ENCODE peak calls at places on chromosomes 6 and 20, in nine cellular contexts. T, K, A, O, D, J, F, C and Q are unnamed samples. For H3K4me1, the result is how much of the 10 kb centered on the place peaks cover.

GRCh38 chr6:37555040-37555781 is 55.5 kb upstream of the CCDC167 start:
- DNase-seq in T (no peak), K (no peak), A (no peak), O (no peak), D (no peak), J (no peak), F (no peak), C (no peak), Q (no peak)

GRCh38 chr20:5095454-5095853 is 24.3 kb downstream of the PCNA start:
- DNase-seq in T (no peak), K (no peak), A (no peak), O (no peak), D (no peak), J (peak), F (no peak), C (no peak), Q (no peak)

GRCh38 chr20:32481311-32482103 is 103.6 kb downstream of the NOL4L start:
- DNase-seq in T (peak), K (no peak), A (peak), O (no peak), D (no peak), J (no peak), F (no peak), C (peak), Q (no peak)

GRCh38 chr20:50617022-50617421 is 74.3 kb downstream of the RIPOR3 start:
- DNase-seq in T (no peak), K (no peak), A (no peak), O (no peak), D (no peak), J (no peak), F (no peak), C (no peak), Q (no peak)

GRCh38 chr6:158879180-158879579 is 60.0 kb upstream of the EZR start:
- DNase-seq in T (no peak), K (no peak), A (peak), O (no peak), D (no peak), J (no peak), F (no peak), C (peak), Q (no peak)

GRCh38 chr20:61929971-61930666 is 135.6 kb downstream of the TAF4 start:
- DNase-seq in T (peak), K (no peak), A (no peak), O (no peak), D (no peak), J (no peak), F (no peak), C (no peak), Q (no peak)

GRCh38 chr6:118284736-118285360 is 263.2 kb upstream of the PLN start:
- DNase-seq in T (no peak), K (no peak), A (peak), O (no peak), D (no peak), J (no peak), F (no peak), C (no peak), Q (no peak)

GRCh38 chr20:2865630-2866029 is 7.7 kb upstream of the PTPRA start:
- DNase-seq in T (no peak), K (peak), A (no peak), O (no peak), D (no peak), J (no peak), F (no peak), C (no peak), Q (no peak)

GRCh38 chr6:3282461-3283236 is 23.9 kb downstream of the PSMG4 start:
- DNase-seq in T (peak), K (no peak), A (no peak), O (no peak), D (no peak), J (no peak), F (no peak), C (no peak), Q (no peak)

GRCh38 chr20:32019156-32019510 is 8.9 kb downstream of the CCM2L start:
- DNase-seq in T (peak), K (no peak), A (no peak), O (no peak), D (no peak), J (no peak), F (no peak), C (peak), Q (no peak)

GRCh38 chr6:144123836-144124235 is 26.5 kb upstream of the STX11 start:
- DNase-seq in T (no peak), K (no peak), A (no peak), O (no peak), D (no peak), J (no peak), F (no peak), C (no peak), Q (no peak)

GRCh38 chr6:116011520-116011919 is 49.2 kb downstream of the FRK start:
- DNase-seq in T (no peak), K (no peak), A (no peak), O (no peak), D (no peak), J (no peak), F (no peak), C (no peak), Q (no peak)

GRCh38 chr20:44738779-44739477 is 6.7 kb upstream of the KCNK15 start:
- DNase-seq in T (no peak), K (no peak), A (peak), O (peak), D (peak), J (peak), F (no peak), C (peak), Q (no peak)

GRCh38 chr6:70734979-70735378 is 67.3 kb downstream of the SMAP1 start:
- DNase-seq in T (no peak), K (no peak), A (no peak), O (no peak), D (no peak), J (no peak), F (no peak), C (no peak), Q (no peak)

GRCh38 chr20:59141818-59142581 is 21.6 kb upstream of the ZNF831 start:
- DNase-seq in T (no peak), K (no peak), A (peak), O (no peak), D (peak), J (no peak), F (no peak), C (no peak), Q (no peak)

GRCh38 chr20:49518576-49518975 is 36.1 kb upstream of the KCNB1 start:
- DNase-seq in T (peak), K (no peak), A (no peak), O (no peak), D (no peak), J (no peak), F (no peak), C (no peak), Q (no peak)

GRCh38 chr20:3210346-3210745 is 1.0 kb downstream of the ITPA start:
- DNase-seq in T (no peak), K (no peak), A (no peak), O (no peak), D (no peak), J (no peak), F (no peak), C (no peak), Q (no peak)

GRCh38 chr20:56974499-56975250 is 291.8 kb downstream of the BMP7 start:
- DNase-seq in T (no peak), K (no peak), A (peak), O (no peak), D (peak), J (peak), F (no peak), C (peak), Q (peak)

GRCh38 chr6:160275511-160276003 is 16.9 kb upstream of the SLC22A2 start:
- DNase-seq in T (no peak), K (no peak), A (no peak), O (no peak), D (no peak), J (no peak), F (peak), C (no peak), Q (no peak)

GRCh38 chr20:62548483-62548882 is 72.7 kb upstream of the GATA5 start:
- DNase-seq in T (no peak), K (no peak), A (no peak), O (no peak), D (no peak), J (no peak), F (no peak), C (no peak), Q (no peak)

GRCh38 chr20:25619514-25619913 is 4.3 kb downstream of the NANP start:
- DNase-seq in T (no peak), K (no peak), A (no peak), O (no peak), D (no peak), J (no peak), F (no peak), C (no peak), Q (no peak)

GRCh38 chr20:53677447-53678314 is 84.0 kb upstream of the ZNF217 start:
- DNase-seq in T (no peak), K (no peak), A (peak), O (no peak), D (peak), J (no peak), F (no peak), C (peak), Q (no peak)

GRCh38 chr6:81450180-81450579 is 302.3 kb downstream of the TENT5A start:
- DNase-seq in T (no peak), K (no peak), A (no peak), O (no peak), D (peak), J (peak), F (no peak), C (no peak), Q (no peak)

GRCh38 chr6:134750669-134751068 is 199.2 kb downstream of the ALDH8A1 start:
- DNase-seq in T (no peak), K (no peak), A (no peak), O (no peak), D (peak), J (no peak), F (no peak), C (no peak), Q (peak)

GRCh38 chr6:125729983-125730382 is 19.4 kb upstream of the HEY2 start:
- DNase-seq in T (no peak), K (no peak), A (no peak), O (no peak), D (no peak), J (no peak), F (no peak), C (no peak), Q (no peak)

GRCh38 chr6:125728739-125729138 is 20.7 kb upstream of the HEY2 start:
- DNase-seq in T (no peak), K (no peak), A (peak), O (no peak), D (no peak), J (no peak), F (no peak), C (no peak), Q (no peak)

GRCh38 chr6:125732398-125732797 is 17.0 kb upstream of the HEY2 start:
- DNase-seq in T (no peak), K (no peak), A (no peak), O (no peak), D (peak), J (no peak), F (no peak), C (no peak), Q (no peak)

GRCh38 chr6:125738276-125738675 is 11.2 kb upstream of the HEY2 start:
- DNase-seq in T (no peak), K (no peak), A (no peak), O (no peak), D (no peak), J (no peak), F (no peak), C (no peak), Q (no peak)

GRCh38 chr6:125733516-125734300 is 15.7 kb upstream of the HEY2 start:
- DNase-seq in T (no peak), K (no peak), A (no peak), O (no peak), D (no peak), J (no peak), F (no peak), C (no peak), Q (no peak)
- H3K27ac ChIP-seq in T (no peak), K (no peak), A (no peak), O (no peak), D (no peak), J (no peak), F (no peak), C (no peak), Q (no peak)

DNA sequence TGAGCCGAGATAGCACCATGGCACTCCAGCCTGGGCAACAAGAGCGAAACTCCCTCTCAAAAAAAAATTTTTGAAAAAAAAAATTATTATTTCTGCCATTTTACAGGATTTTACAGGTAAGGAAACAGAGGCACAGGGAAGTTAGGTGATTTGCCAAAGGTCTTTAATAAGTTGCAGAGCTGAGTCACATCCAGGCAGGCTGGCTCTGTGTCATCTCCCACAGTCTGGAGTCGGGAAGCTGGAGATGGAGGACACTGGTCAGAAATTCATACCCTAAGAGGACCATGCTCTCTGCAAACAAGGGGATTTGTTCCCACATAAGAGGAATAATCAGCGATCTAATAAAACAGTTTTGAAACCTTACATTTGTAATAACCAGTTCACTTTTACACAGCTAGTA is 24.1 kb downstream of the HECA start:
- DNase-seq in T (no peak), K (no peak), A (no peak), O (no peak), D (no peak), J (no peak), F (no peak), C (no peak), Q (no peak)
- H3K4me1 ChIP-seq in T (under half), K (half or more), A (under half), O (under half), D (under half), J (under half), F (under half), C (under half), Q (under half)

DNA sequence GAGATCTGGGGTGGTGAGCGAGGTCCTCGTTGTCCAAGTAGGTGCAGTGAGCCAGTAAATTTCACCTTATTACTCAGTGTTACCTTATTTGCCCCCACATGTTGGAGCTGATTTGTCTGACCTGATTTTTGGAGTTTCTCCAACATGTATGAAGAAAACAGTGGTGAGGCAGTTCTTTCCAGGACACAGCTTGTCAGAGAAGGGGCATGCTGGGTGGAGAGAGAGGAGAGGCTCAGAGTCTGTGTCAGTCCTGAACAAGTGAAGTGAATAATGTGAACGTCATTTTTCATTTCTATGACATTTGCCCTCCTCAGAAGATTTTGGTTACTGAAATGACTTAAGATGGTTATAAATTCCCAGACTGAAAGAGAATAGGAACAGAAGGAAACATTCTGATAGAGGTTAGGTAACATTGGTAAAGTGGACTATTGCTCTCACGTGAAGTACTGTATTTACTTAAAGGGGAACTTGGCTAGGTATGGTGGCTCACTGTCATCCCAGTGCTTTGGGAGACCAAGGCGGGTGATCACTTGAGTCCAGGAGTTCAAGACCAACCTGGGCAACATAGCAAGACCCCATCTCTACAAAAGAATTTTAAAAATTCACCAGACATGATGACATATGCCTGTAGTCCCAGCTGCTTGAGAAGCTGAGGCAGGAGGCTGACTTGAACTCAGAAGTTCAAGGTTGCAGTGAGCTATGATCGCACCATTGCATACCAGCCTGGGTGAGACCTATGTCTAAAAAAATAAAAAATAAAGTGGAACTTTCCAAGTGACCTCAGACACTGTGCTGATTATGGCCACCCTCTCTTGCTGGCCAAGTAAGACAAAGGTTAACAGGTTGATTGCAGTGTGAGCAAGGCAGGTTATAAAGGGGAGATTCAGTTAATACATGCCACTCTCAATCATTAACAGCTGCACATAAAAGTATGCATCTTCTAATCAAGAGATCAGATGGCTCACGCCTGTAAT is 184.3 kb downstream of the EDN1 start:
- DNase-seq in T (no peak), K (no peak), A (peak), O (no peak), D (no peak), J (peak), F (no peak), C (no peak), Q (no peak)
- H3K27ac ChIP-seq in T (peak), K (no peak), A (no peak), O (peak), D (no peak), J (peak), F (no peak), C (no peak), Q (no peak)

GRCh38 chr6:121884056-121884455 is 448.6 kb downstream of the GJA1 start:
- DNase-seq in T (no peak), K (no peak), A (no peak), O (no peak), D (no peak), J (no peak), F (no peak), C (no peak), Q (no peak)
- H3K4me1 ChIP-seq in T (under half), K (under half), A (under half), O (under half), D (under half), J (under half), F (under half), C (under half), Q (under half)

GRCh38 chr6:139533166-139533565 is 158.7 kb upstream of the CITED2 start:
- DNase-seq in T (no peak), K (no peak), A (no peak), O (no peak), D (no peak), J (no peak), F (no peak), C (no peak), Q (no peak)
- H3K27ac ChIP-seq in T (no peak), K (no peak), A (peak), O (peak), D (peak), J (no peak), F (no peak), C (no peak), Q (peak)

GRCh38 chr6:41675176-41675767 is 37.0 kb downstream of the MDFI start:
- DNase-seq in T (peak), K (no peak), A (no peak), O (no peak), D (no peak), J (no peak), F (no peak), C (no peak), Q (no peak)
- H3K4me1 ChIP-seq in T (under half), K (under half), A (under half), O (under half), D (under half), J (under half), F (under half), C (under half), Q (under half)

DNA sequence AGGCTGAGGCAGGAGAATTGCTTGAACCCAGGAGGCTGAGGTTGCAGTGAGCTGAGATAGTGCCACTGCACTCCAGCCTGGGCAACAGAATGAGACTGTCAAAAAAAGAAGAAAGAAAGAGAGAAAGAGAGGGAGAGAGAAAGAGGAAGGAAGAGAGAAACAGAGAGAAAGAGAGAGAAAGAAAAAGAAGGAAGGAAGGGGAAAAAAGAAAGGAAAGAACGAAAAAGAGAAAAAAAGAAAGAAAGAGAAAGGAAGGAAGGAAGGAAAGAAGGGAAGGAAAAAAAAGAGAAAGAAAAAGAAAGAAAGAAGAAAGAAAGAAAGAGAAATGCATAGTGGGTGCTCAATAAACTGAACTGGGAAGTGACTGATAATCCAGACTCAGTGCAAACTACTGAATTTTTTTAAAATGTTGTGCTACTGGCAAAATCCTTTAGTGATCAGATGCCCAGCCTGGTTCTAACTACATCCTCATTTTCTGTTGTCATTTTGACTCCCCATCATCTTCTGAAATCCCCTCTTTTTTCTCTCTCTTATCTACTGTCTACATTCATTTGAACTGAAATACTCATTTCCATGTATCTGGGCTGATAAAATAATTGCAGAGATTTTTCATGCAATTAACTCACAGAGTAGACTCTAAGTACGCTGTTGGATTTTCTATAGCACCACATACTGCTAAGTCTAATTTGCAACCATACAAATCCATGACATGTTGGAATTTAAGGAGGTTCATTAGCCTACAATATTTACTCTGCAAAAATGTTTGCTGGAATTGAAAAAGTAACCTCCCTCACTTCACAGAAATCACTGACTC is 85.3 kb upstream of the HIVEP1 start:
- DNase-seq in T (no peak), K (no peak), A (no peak), O (no peak), D (no peak), J (no peak), F (no peak), C (no peak), Q (no peak)
- H3K27ac ChIP-seq in T (no peak), K (no peak), A (no peak), O (no peak), D (no peak), J (no peak), F (no peak), C (no peak), Q (no peak)

DNA sequence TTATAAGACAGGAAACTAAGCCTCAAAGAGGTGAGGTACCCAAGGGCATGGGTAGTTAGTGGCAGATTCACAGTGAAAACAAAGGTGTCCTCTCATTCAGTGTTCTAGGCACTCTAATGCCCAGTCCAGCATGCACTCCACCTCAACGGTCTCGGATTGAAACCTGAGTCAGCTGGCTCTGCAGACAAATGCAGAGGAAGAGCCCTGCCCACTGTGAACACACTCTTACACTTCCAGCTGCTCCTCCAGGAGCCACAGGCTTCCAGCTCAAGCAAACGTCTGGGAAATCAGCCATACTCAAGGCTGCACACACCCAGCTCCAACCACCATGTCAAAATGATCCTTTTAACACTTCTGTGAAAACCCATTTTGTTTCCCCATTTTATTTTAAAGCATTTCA is 3.0 kb upstream of the IL17A start:
- DNase-seq in T (no peak), K (no peak), A (no peak), O (no peak), D (no peak), J (no peak), F (no peak), C (no peak), Q (no peak)
- H3K4me1 ChIP-seq in T (under half), K (under half), A (under half), O (under half), D (under half), J (under half), F (under half), C (under half), Q (under half)